ENCODE peak calls at places on chromosomes 16 and 17, in five cellular contexts. Q, L, C, D and R are unnamed samples.

GRCh38 chr16:12089492-12090161 is 113.1 kb downstream of the SNX29 start:
- DNase-seq in D (no peak), C (no peak), Q (peak), L (peak), R (no peak)

GRCh38 chr17:32516940-32517711 is 30.3 kb downstream of the CDK5R1 start:
- DNase-seq in L (no peak), D (no peak), C (no peak), Q (peak), R (no peak)

GRCh38 chr16:86490859-86491642 is 19.3 kb upstream of the FOXF1 start:
- DNase-seq in D (no peak), C (no peak), Q (no peak), L (peak), R (no peak)

GRCh38 chr17:76360461-76360860 is 6.7 kb upstream of the PRPSAP1 start:
- DNase-seq in D (no peak), C (no peak), L (peak), Q (no peak), R (no peak)

GRCh38 chr17:63930951-63931575 is 1.1 kb downstream of the CD79B start:
- DNase-seq in C (no peak), L (no peak), Q (no peak), D (peak), R (peak)

GRCh38 chr17:38667099-38667786 is 7.5 kb downstream of the EPOP start:
- DNase-seq in D (peak), C (peak), L (peak), Q (peak), R (peak)

GRCh38 chr16:3364774-3365427 is 9.2 kb downstream of the OR2C1 start:
- DNase-seq in D (peak), C (peak), L (peak), Q (peak), R (peak)

GRCh38 chr17:67421869-67422273 is 44.8 kb downstream of the PITPNC1 start:
- DNase-seq in Q (peak), C (peak), L (peak), D (no peak), R (peak)

GRCh38 chr16:78363843-78364242 is 264.4 kb downstream of the WWOX start:
- DNase-seq in Q (no peak), D (no peak), C (no peak), L (no peak), R (no peak)

GRCh38 chr17:81582341-81582740 is 30.2 kb upstream of the FAAP100 start:
- DNase-seq in C (no peak), D (no peak), Q (no peak), L (peak), R (no peak)

GRCh38 chr17:81583589-81584337 is 31.6 kb upstream of the FAAP100 start:
- DNase-seq in Q (no peak), L (peak), C (no peak), D (no peak), R (no peak)

GRCh38 chr17:81582769-81583168 is 30.6 kb upstream of the FAAP100 start:
- DNase-seq in D (no peak), L (no peak), C (no peak), Q (no peak), R (no peak)

GRCh38 chr17:81589612-81590011 is 37.5 kb upstream of the FAAP100 start:
- DNase-seq in Q (no peak), L (no peak), D (no peak), C (no peak), R (no peak)

DNA sequence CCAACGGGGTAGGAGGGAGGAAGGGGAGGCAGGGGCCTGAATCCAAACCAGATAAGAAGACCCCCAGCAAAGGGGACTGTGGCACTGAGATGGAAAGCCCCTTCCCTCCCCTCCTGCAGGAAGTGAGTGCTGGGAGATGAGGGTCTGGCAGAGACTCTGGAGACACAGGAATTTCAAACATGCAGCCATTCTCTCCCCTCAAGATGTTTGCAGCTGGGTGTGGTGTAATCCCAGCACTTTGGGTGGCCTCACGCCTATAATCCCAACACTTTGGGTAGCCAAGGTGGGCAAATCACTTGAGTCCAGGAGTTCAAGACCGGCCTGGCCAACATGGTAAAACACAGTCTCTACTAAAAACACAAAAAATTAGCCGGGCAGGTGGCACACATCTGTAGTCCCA is 33.9 kb upstream of the FAAP100 start:
- DNase-seq in Q (no peak), D (no peak), L (no peak), C (no peak), R (no peak)
- H3K27ac ChIP-seq in Q (no peak), D (no peak), L (no peak), C (no peak), R (no peak)

DNA sequence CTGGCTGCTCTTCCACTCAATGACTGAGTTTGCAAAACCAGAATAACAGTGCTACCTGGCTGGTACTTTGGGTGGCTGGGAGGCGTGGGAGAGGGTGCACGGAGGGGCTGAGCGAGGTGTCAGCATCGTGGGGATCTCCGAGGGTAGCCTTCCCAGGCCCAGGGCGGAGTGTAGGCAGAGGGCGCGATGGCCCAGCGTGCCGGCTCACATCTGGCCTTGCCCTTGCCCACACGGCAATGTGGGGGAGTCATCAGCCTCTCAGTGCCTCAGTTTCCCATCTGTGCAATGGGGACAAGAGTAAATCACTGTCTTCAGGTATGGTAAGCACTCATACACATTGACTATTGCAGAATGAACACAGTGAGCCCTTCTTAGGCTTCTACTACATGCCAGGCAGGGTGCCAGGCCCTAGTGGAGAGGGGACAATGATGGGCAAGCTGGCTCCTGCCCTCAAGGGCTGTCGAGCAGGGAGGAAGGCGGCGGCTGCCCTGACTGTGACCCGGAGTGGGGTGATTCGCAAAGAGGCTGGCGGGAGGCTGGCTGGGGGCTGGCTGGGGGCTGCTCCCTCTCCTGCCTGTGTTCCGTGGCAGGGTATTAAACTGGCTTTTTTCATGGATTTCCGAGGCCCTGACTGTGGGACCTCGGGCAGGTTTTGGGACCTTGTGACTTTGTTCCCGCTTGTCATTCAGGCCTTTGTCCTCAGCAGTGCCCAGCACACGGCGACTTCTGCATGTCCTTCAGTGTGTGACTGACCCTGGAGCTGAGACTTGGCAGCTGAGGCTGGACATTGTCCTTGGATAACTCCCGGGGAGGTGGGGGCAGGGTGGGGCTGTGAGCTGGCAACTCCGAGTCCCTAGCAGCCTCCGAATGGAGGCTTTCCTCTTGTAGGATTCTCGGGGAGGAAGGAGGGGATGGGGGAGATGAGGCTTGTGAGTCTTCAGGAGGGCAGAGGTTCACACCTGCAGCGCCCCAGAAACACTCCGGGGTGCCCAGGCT is 243.1 kb downstream of the SEC14L1 start:
- DNase-seq in D (peak), L (no peak), Q (no peak), C (no peak), R (no peak)
- H3K4me3 ChIP-seq in D (no peak), L (no peak), Q (no peak), C (no peak), R (no peak)

GRCh38 chr17:80006339-80006720 is 29.3 kb downstream of the TBC1D16 start:
- DNase-seq in C (no peak), D (no peak), Q (no peak), L (no peak), R (no peak)
- H3K27ac ChIP-seq in C (no peak), D (no peak), Q (no peak), L (no peak), R (no peak)

GRCh38 chr17:57462007-57462579 is 205.8 kb downstream of the MSI2 start:
- DNase-seq in L (no peak), D (no peak), Q (no peak), C (no peak), R (no peak)

GRCh38 chr17:57461082-57461481 is 204.8 kb downstream of the MSI2 start:
- DNase-seq in D (no peak), Q (no peak), C (no peak), L (peak), R (no peak)

GRCh38 chr17:57465551-57465950 is 209.2 kb downstream of the MSI2 start:
- DNase-seq in L (no peak), D (no peak), Q (no peak), C (no peak), R (no peak)

GRCh38 chr17:57464191-57464864 is 208.0 kb downstream of the MSI2 start:
- DNase-seq in L (no peak), C (no peak), Q (no peak), D (peak), R (no peak)

GRCh38 chr17:57463103-57463885 is 207.0 kb downstream of the MSI2 start:
- DNase-seq in D (no peak), L (peak), C (no peak), Q (no peak), R (no peak)
- H3K4me3 ChIP-seq in D (no peak), L (no peak), C (no peak), Q (no peak), R (no peak)

GRCh38 chr17:28993013-28993600 is 12.7 kb downstream of the SEZ6 start:
- DNase-seq in D (no peak), C (no peak), L (no peak), Q (no peak), R (no peak)
- H3K27ac ChIP-seq in D (no peak), C (no peak), L (no peak), Q (no peak), R (no peak)

DNA sequence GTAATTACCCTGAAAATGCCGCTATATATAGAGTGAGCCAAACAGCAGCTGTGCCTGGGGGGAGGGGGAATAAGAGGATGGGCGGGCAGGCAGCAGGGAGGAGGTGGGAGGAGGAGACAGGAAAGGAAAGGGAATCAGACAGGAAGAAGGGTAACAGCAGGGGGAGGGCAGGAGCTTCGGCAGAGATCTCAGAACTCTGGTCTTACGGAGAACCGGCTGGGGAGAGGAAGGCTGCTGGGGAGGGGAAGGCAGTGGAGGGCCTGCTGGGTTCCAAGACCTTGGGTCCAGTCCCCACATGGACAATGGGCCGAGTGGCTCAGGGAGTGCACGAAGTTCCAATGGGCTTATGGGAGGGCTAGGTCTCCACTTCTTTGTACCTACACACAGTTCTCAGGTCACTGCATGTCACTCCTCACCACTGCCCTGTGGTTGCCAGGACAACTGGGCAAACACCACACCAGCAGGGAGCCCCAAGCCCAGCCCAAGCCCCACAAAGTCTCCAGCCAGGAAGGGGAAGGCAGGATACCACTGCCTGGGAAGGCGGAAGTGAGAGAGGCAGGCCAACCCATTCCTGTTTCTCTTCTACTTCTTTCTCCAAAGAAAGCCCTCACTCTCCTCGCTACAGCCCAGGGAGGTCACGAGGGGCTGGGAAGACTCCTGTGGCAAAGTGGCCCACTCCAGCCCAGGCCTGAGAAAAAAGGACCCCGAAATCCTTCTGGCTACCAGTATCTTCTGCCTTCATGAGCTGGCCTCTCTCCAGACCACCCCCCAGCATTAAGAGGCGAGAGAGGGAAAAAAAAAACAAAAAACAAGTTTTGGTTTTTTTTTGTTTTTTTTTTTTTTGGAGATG is 25.3 kb downstream of the G6PC3 start:
- DNase-seq in D (peak), Q (peak), C (no peak), L (peak), R (no peak)
- H3K4me3 ChIP-seq in D (peak), Q (peak), C (no peak), L (peak), R (no peak)

DNA sequence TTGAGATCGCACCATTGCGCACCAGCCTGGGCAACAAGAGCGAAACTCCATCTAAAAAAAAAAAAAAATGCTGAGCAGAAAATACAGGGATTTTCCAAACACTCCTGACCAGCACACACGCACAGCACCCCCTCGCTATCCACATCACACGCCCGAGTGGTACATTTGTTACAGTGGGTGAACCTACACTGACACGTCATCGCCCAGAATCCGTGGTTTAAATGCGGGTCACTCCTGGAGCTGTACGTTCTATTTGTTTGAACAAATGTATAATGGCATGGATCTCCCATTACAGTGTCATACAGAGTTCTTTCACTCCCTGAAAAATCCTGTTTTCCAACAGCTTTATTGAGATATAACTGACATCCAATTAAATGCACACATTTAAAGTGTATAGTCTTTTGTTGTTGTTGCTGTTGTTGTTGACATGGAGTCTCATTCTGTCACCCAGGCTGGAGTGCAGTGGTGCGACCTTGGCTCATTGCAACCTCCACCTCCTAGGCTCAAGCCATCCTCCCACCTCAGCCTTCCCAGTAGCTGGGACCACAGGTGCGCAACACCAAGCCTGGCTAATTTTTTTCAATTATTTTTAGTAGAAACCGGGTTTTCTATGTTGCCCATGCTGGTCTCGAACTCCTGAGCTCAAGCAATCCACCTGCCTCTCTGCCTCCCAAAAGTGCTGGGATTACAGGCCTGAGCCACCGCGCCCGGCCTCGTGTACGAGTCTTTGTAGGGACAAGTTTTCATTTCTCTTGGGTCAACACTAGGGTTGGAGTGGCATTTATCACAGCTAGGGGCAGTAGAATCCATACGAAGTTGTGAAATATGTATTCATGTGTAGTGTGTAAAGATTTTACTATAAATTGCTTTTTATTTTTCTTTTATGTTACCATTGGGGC is 4.4 kb upstream of the CARHSP1 start:
- DNase-seq in Q (no peak), L (no peak), C (no peak), D (no peak), R (no peak)
- H3K27ac ChIP-seq in Q (no peak), L (no peak), C (no peak), D (no peak), R (no peak)

GRCh38 chr17:72125226-72125651 is 4.4 kb downstream of the SOX9 start:
- DNase-seq in C (no peak), D (no peak), L (peak), Q (no peak), R (no peak)

GRCh38 chr17:72122668-72123495 is 2.1 kb downstream of the SOX9 start:
- DNase-seq in Q (peak), C (no peak), D (no peak), L (peak), R (no peak)

GRCh38 chr17:72123496-72123963 is 2.7 kb downstream of the SOX9 start:
- DNase-seq in C (no peak), D (no peak), L (no peak), Q (no peak), R (no peak)

GRCh38 chr17:72125742-72126141 is 4.9 kb downstream of the SOX9 start:
- DNase-seq in D (no peak), L (peak), C (no peak), Q (no peak), R (no peak)

GRCh38 chr17:72123964-72124791 is 3.4 kb downstream of the SOX9 start:
- DNase-seq in Q (no peak), L (no peak), C (no peak), D (no peak), R (no peak)
- H3K4me3 ChIP-seq in Q (peak), L (peak), C (peak), D (peak), R (no peak)

DNA sequence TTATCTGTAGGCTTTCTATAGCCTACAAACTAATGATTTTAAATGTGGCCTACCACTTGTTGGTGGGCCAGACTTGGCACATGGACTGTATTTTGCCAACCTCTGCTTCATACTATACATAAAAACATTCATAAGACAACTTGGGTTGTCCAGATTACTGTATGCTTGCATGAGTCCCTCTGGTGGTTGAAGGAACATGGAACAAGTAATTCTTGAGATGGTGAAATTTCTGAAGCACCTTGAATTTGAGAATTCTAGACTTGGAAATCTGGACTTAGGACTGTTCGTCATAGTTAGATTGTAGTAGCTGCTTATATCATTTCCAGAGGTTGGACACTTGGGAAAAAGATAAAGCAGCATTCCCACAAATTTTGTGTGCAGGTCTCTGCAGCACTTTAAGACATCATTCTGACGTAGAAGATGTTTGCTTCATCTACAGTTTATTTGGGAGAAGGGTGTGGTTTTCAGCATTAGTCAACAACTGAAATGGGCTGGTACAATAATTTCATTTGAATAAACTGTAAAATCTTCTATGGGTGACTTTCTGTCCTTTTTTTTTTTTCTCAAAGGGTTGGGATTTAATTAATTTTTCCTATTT is 31.2 kb downstream of the NFATC3 start:
- DNase-seq in C (no peak), D (no peak), Q (peak), L (peak), R (peak)
- H3K27ac ChIP-seq in C (no peak), D (no peak), Q (no peak), L (no peak), R (no peak)